ENCODE peak calls at places on chromosomes 16 and 17, in four cellular contexts. I, K, V and W are unnamed samples. For H3K27me3, the result is how much of the 10 kb centered on the place peaks cover.

GRCh38 chr17:824372-824771 is 42.2 kb downstream of the MRM3 start:
- DNase-seq in I (no peak), V (no peak), K (no peak), W (no peak)

GRCh38 chr17:67138392-67138791 is 94.0 kb downstream of the CACNG1 start:
- DNase-seq in I (no peak), V (no peak), K (no peak), W (no peak)

GRCh38 chr17:81518113-81518784 is 5.7 kb upstream of the ACTG1 start:
- DNase-seq in K (peak), V (no peak), I (no peak), W (no peak)

GRCh38 chr16:30923554-30924085 is at the start of gene FBXL19:
- DNase-seq in K (no peak), I (no peak), V (peak), W (no peak)

GRCh38 chr16:27315333-27316037 is 1.7 kb downstream of the IL4R start:
- DNase-seq in V (no peak), I (peak), K (peak), W (no peak)

GRCh38 chr16:18983565-18984424 is at the start of gene TMC7:
- DNase-seq in V (peak), I (peak), K (peak), W (peak)

GRCh38 chr16:50266337-50267091 is at the start of gene ADCY7:
- DNase-seq in I (no peak), K (peak), V (no peak), W (peak)

GRCh38 chr17:9937164-9937835 is 32.2 kb upstream of the RCVRN start:
- DNase-seq in K (no peak), V (peak), I (peak), W (no peak)

GRCh38 chr17:38466346-38467315 is 38.4 kb downstream of the ARHGAP23 start:
- DNase-seq in K (no peak), I (no peak), V (no peak), W (no peak)

GRCh38 chr17:68195667-68196393 is 52.0 kb upstream of the AMZ2 start:
- DNase-seq in I (no peak), V (no peak), K (peak), W (no peak)

GRCh38 chr17:3803308-3803640 is 2.3 kb upstream of the ITGAE start:
- DNase-seq in V (no peak), I (no peak), K (no peak), W (no peak)

GRCh38 chr16:8905168-8905762 is 23.1 kb downstream of the LITAFD start:
- DNase-seq in K (no peak), V (no peak), I (no peak), W (no peak)
- TF ChIP-seq CTCF in K (peak), V (no peak), I (no peak), W (peak)

GRCh38 chr16:3640632-3641501 is 13.6 kb upstream of the DNASE1 start:
- DNase-seq in K (no peak), V (no peak), I (no peak), W (no peak)

GRCh38 chr16:3638916-3639644 is 15.4 kb upstream of the DNASE1 start:
- DNase-seq in V (no peak), K (peak), I (no peak), W (no peak)

GRCh38 chr16:3641801-3642396 is 12.6 kb upstream of the DNASE1 start:
- DNase-seq in K (no peak), V (no peak), I (no peak), W (no peak)

GRCh38 chr16:3640207-3640606 is 14.3 kb upstream of the DNASE1 start:
- DNase-seq in I (no peak), V (no peak), K (no peak), W (no peak)

GRCh38 chr16:3637371-3637923 is 17.0 kb upstream of the DNASE1 start:
- DNase-seq in K (no peak), V (no peak), I (no peak), W (no peak)
- H3K27ac ChIP-seq in K (no peak), V (no peak), I (no peak), W (no peak)

GRCh38 chr17:6110592-6110991 is 40.4 kb downstream of the WSCD1 start:
- DNase-seq in K (no peak), I (no peak), V (no peak), W (no peak)
- H3K27me3 ChIP-seq in K (under half), I (under half), V (under half), W (under half)

DNA sequence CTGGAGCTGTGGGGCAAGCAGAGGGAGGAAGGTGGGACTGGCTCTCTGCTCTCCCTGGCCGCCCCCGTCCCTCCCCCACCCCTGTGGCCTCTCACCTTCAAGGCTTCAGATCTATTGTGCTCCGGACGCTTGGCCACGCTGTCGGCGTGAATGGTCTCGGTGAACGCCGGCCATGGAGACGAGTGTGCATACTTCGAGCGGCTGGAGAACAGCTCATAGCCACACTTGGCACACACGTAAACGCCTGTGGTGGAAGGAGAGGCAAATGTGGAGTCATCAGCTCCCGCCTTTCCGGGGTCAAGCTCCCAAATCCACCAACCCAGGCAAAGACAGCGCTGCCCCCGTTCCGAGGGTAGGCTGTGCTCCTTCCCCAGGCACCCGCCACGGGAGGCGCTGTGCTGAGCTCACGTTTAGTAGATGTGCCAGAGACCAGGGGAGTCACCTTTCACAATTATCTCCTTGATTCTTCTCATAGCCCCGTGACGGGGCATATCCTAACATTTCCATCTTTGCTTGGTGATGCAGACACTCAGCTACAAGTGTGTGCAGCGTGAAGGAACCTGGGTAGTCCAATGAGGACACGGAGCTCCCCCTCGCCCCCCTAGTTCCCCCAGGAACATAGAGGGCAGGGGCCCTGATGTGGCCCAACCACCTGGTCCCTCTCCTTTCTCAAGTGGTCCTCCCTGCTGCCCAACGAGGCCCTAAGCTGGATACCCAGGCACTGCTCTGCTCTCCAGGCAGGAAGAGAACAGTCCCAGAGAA is 1.7 kb downstream of the MSRB1 start:
- DNase-seq in V (no peak), I (no peak), K (peak), W (no peak)
- TF ChIP-seq CTCF in V (no peak), I (no peak), K (peak), W (no peak)

GRCh38 chr16:48575471-48576050 is 34.4 kb downstream of the N4BP1 start:
- DNase-seq in I (no peak), V (no peak), K (no peak), W (no peak)

GRCh38 chr16:48580925-48581500 is 29.0 kb downstream of the N4BP1 start:
- DNase-seq in I (no peak), V (no peak), K (no peak), W (no peak)

GRCh38 chr16:48574766-48575165 is 35.2 kb downstream of the N4BP1 start:
- DNase-seq in V (no peak), K (no peak), I (no peak), W (no peak)

GRCh38 chr16:48574148-48574547 is 35.8 kb downstream of the N4BP1 start:
- DNase-seq in V (no peak), K (no peak), I (no peak), W (no peak)

DNA sequence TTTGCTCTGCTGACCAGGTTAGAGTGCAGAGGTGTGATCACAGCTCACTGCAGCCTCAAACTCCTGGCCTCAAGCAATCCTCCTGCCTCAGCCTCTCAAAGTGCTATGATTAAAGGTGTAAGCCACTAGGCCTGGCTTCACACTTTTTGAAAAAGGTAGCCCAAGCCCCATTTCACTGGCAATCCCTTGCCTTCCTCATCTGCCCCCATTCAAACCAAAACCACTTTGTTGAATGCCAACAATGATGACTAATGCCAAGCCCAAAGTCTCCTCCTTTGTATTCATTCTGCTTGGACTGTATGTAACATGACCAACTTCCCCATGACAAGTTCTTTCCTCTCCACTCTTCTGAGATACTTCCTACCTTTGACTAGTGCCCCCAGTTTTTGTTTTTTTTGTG is 33.1 kb downstream of the N4BP1 start:
- DNase-seq in K (no peak), V (no peak), I (no peak), W (no peak)
- H3K27ac ChIP-seq in K (no peak), V (no peak), I (no peak), W (no peak)

GRCh38 chr17:39599665-39600468 is 7.9 kb downstream of the NEUROD2 start:
- DNase-seq in V (no peak), K (no peak), I (no peak), W (no peak)
- H3K27me3 ChIP-seq in V (half or more), K (half or more), I (under half), W (half or more)

GRCh38 chr16:87956771-87957279 is 5.6 kb downstream of the BANP start:
- DNase-seq in K (no peak), V (no peak), I (no peak), W (no peak)
- TF ChIP-seq CTCF in K (peak), V (no peak), I (no peak), W (peak)

DNA sequence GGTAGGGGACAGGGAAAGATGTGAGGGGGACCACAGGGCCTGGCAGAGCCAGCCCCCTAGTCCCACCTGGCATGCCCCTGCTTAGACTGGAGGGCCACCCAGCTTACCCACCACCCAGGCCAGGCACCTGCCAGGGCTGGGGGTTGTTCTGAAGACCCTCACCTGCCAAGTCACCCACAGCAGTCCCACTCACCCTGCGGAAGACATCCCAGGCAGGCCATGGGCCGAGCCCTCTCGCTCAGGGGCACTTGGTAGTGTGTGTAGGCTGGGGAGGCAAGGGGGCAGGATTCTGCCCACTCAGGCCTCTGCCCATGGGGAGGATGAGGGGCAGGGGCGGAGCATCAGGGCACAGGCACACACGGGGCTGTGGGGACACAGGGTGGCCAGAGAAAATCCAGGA is 4.0 kb downstream of the PLCD3 start:
- DNase-seq in V (no peak), I (no peak), K (no peak), W (no peak)
- H3K27ac ChIP-seq in V (peak), I (peak), K (no peak), W (peak)

GRCh38 chr17:75917443-75918111 is 12.9 kb upstream of the MRPL38 start:
- DNase-seq in I (no peak), K (no peak), V (no peak), W (no peak)

GRCh38 chr17:75915268-75915667 is 10.6 kb upstream of the MRPL38 start:
- DNase-seq in V (no peak), K (no peak), I (no peak), W (no peak)

GRCh38 chr17:75913537-75914210 is 9.0 kb upstream of the MRPL38 start:
- DNase-seq in V (no peak), K (no peak), I (no peak), W (no peak)

GRCh38 chr17:75918112-75918445 is 13.4 kb upstream of the MRPL38 start:
- DNase-seq in V (no peak), K (no peak), I (no peak), W (no peak)

GRCh38 chr17:75914643-75915265 is 10.1 kb upstream of the MRPL38 start:
- DNase-seq in I (no peak), K (peak), V (no peak), W (no peak)
- H3K27me3 ChIP-seq in I (under half), K (under half), V (under half), W (under half)

GRCh38 chr16:54931757-54932660 is 1.3 kb downstream of the IRX5 start:
- DNase-seq in V (no peak), I (no peak), K (no peak), W (no peak)

GRCh38 chr16:54931041-54931756 is 534 bp downstream of the IRX5 start:
- DNase-seq in K (peak), V (no peak), I (no peak), W (no peak)

GRCh38 chr16:54928421-54929089 is 2.1 kb upstream of the IRX5 start:
- DNase-seq in K (peak), I (peak), V (no peak), W (no peak)

GRCh38 chr16:54929090-54930033 is 1.3 kb upstream of the IRX5 start:
- DNase-seq in I (peak), V (peak), K (peak), W (peak)

GRCh38 chr16:54930034-54930938 is at the start of gene IRX5:
- DNase-seq in V (peak), K (peak), I (peak), W (no peak)
- TF ChIP-seq CTCF in V (no peak), K (peak), I (no peak), W (no peak)